ENCODE peak calls at places on chromosomes 12 and 14, in nine cellular contexts. Q is epithelial cell of esophagus; W is stimulated activated CD8-positive, alpha-beta memory T cell treated with anti-CD3 and anti-CD28 coated beads, Interleukin-12 subunit alpha, Interleukin-12 subunit beta, amount 100 ng/mL, for 1 hour; V is coronary artery; Z is transverse colon; T is amniotic epithelial cell; D is T-helper 1 cell; A is ELR; X is H9. F is an unnamed sample.

GRCh38 chr14:55005071-55005470 is 21.8 kb downstream of the WDHD1 start:
- DNase-seq in Q (peak), W (no peak), V (no peak), Z (no peak), T (no peak), D (no peak), A (peak), X (no peak), F (peak)

GRCh38 chr12:53766881-53767280 is 15.1 kb upstream of the CISTR start:
- DNase-seq in Q (no peak), W (no peak), V (no peak), Z (no peak), T (no peak), D (no peak), A (peak), X (no peak), F (peak)

GRCh38 chr14:63273717-63274673 is 44.7 kb downstream of the GPHB5 start:
- DNase-seq in Q (peak), W (no peak), V (no peak), Z (no peak), T (no peak), D (no peak), A (no peak), X (no peak), F (peak)

GRCh38 chr12:124915249-124916236 is 1.1 kb upstream of the UBC start:
- DNase-seq in Q (peak), W (no peak), V (no peak), Z (peak), T (no peak), D (no peak), A (peak), X (peak), F (peak)

GRCh38 chr12:78970041-78970440 is 105.5 kb downstream of the SYT1 start:
- DNase-seq in Q (peak), W (no peak), V (no peak), Z (no peak), T (peak), D (no peak), A (peak), X (no peak), F (peak)

GRCh38 chr12:125079943-125080645 is 14.9 kb downstream of the AACS start:
- DNase-seq in Q (peak), W (no peak), V (no peak), Z (no peak), T (peak), D (no peak), A (no peak), X (no peak), F (peak)

GRCh38 chr12:59627582-59627981 is 31.8 kb downstream of the SLC16A7 start:
- DNase-seq in Q (no peak), W (no peak), V (no peak), Z (no peak), T (no peak), D (no peak), A (no peak), X (no peak), F (no peak)

GRCh38 chr14:51293149-51293925 is 53.3 kb downstream of the TMX1 start:
- DNase-seq in Q (no peak), W (no peak), V (no peak), Z (no peak), T (no peak), D (no peak), A (peak), X (no peak), F (peak)

GRCh38 chr14:95961481-95961880 is 77.7 kb upstream of the C14orf132 start:
- DNase-seq in Q (peak), W (no peak), V (no peak), Z (no peak), T (no peak), D (no peak), A (no peak), X (no peak), F (no peak)

GRCh38 chr14:34826661-34827060 is 48.5 kb downstream of the BAZ1A start:
- DNase-seq in Q (peak), W (no peak), V (no peak), Z (no peak), T (peak), D (no peak), A (peak), X (no peak), F (peak)

GRCh38 chr14:77103475-77103874 is 5.4 kb downstream of the CIPC start:
- DNase-seq in Q (no peak), W (no peak), V (no peak), Z (no peak), T (no peak), D (no peak), A (no peak), X (no peak), F (no peak)